ENCODE peak calls at places on chromosomes 3 and 15, in four cellular contexts. Z is A549, M is astrocyte of the spinal cord, Q is ascending aorta. D is an unnamed sample.

GRCh38 chr15:38479286-38479685 is 25.4 kb downstream of the FAM98B start:
- DNase-seq in Z (no peak), M (peak), Q (no peak), D (no peak)

GRCh38 chr15:46946953-46947352 is 770.4 kb upstream of the SEMA6D start:
- DNase-seq in Z (no peak), M (no peak), Q (no peak), D (no peak)

GRCh38 chr3:37453393-37454391 is 279.3 kb upstream of the LRRFIP2 start:
- DNase-seq in Z (no peak), M (no peak), Q (peak), D (no peak)

GRCh38 chr3:190229632-190230424 is 92.4 kb downstream of the CLDN1 start:
- DNase-seq in Z (peak), M (peak), Q (no peak), D (no peak)

GRCh38 chr3:114144909-114145688 is 33.8 kb downstream of the DRD3 start:
- DNase-seq in Z (peak), M (peak), Q (peak), D (no peak)

GRCh38 chr3:152261329-152261728 is 7.4 kb upstream of the MBNL1 start:
- DNase-seq in Z (no peak), M (no peak), Q (no peak), D (no peak)

GRCh38 chr15:88003928-88004327 is 252.6 kb downstream of the NTRK3 start:
- DNase-seq in Z (no peak), M (no peak), Q (peak), D (no peak)

GRCh38 chr15:89963301-89964288 is 37.5 kb upstream of the ZNF710 start:
- DNase-seq in Z (no peak), M (no peak), Q (no peak), D (no peak)

GRCh38 chr15:70530035-70530499 is 233.3 kb downstream of the UACA start:
- DNase-seq in Z (no peak), M (no peak), Q (no peak), D (no peak)

GRCh38 chr3:26622634-26623408 is at the start of gene LRRC3B:
- DNase-seq in Z (no peak), M (no peak), Q (no peak), D (no peak)

GRCh38 chr3:133161666-133162065 is 123.5 kb downstream of the TMEM108 start:
- DNase-seq in Z (no peak), M (no peak), Q (no peak), D (no peak)

GRCh38 chr15:44028349-44028748 is 166.7 kb downstream of the FRMD5 start:
- DNase-seq in Z (no peak), M (peak), Q (no peak), D (no peak)

GRCh38 chr15:90174140-90174891 is 26.8 kb upstream of the SEMA4B start:
- DNase-seq in Z (no peak), M (peak), Q (peak), D (no peak)

GRCh38 chr15:74801311-74801997 is 11.2 kb upstream of the LMAN1L start:
- DNase-seq in Z (no peak), M (no peak), Q (no peak), D (no peak)

GRCh38 chr15:72358532-72359180 is 17.2 kb downstream of the HEXA start:
- DNase-seq in Z (no peak), M (peak), Q (no peak), D (no peak)
- H3K4me3 ChIP-seq in Z (no peak), M (no peak), Q (no peak), D (no peak)

GRCh38 chr3:195451373-195452000 is 8.7 kb upstream of the ACAP2 start:
- DNase-seq in Z (no peak), M (no peak), Q (no peak), D (no peak)
- H3K4me3 ChIP-seq in Z (no peak), M (no peak), Q (no peak), D (no peak)

GRCh38 chr3:195085356-195086130 is 185.4 kb downstream of the XXYLT1 start:
- DNase-seq in Z (no peak), M (no peak), Q (no peak), D (no peak)

GRCh38 chr3:195084746-195085145 is 186.2 kb downstream of the XXYLT1 start:
- DNase-seq in Z (no peak), M (no peak), Q (no peak), D (no peak)

GRCh38 chr3:195086885-195087284 is 184.1 kb downstream of the XXYLT1 start:
- DNase-seq in Z (no peak), M (no peak), Q (no peak), D (no peak)

GRCh38 chr3:195086341-195086740 is 184.6 kb downstream of the XXYLT1 start:
- DNase-seq in Z (no peak), M (no peak), Q (no peak), D (no peak)

GRCh38 chr3:195087321-195087720 is 183.6 kb downstream of the XXYLT1 start:
- DNase-seq in Z (no peak), M (no peak), Q (no peak), D (no peak)
- H3K4me3 ChIP-seq in Z (no peak), M (no peak), Q (no peak), D (peak)

GRCh38 chr3:82157952-82158351 is 396.5 kb upstream of the GBE1 start:
- DNase-seq in Z (peak), M (peak), Q (no peak), D (no peak)
- H3K4me3 ChIP-seq in Z (no peak), M (no peak), Q (no peak), D (no peak)

GRCh38 chr3:46708401-46709146 is 7.4 kb downstream of the TMIE start:
- DNase-seq in Z (no peak), M (no peak), Q (peak), D (no peak)
- H3K4me3 ChIP-seq in Z (no peak), M (no peak), Q (no peak), D (no peak)

GRCh38 chr3:53273271-53273670 is 17.4 kb upstream of the TKT start:
- DNase-seq in Z (no peak), M (no peak), Q (peak), D (no peak)

GRCh38 chr3:53274938-53275666 is 19.3 kb upstream of the TKT start:
- DNase-seq in Z (no peak), M (no peak), Q (no peak), D (peak)

GRCh38 chr3:53264718-53265117 is 8.9 kb upstream of the TKT start:
- DNase-seq in Z (no peak), M (no peak), Q (no peak), D (no peak)

GRCh38 chr3:53267766-53268165 is 11.9 kb upstream of the TKT start:
- DNase-seq in Z (no peak), M (no peak), Q (no peak), D (no peak)

GRCh38 chr3:53269888-53270880 is 14.4 kb upstream of the TKT start:
- DNase-seq in Z (peak), M (peak), Q (peak), D (peak)
- H3K4me3 ChIP-seq in Z (peak), M (no peak), Q (peak), D (peak)

GRCh38 chr15:57310876-57311275 is 65.4 kb upstream of the CGNL1 start:
- DNase-seq in Z (no peak), M (no peak), Q (no peak), D (no peak)

GRCh38 chr15:57307527-57308193 is 68.6 kb upstream of the CGNL1 start:
- DNase-seq in Z (peak), M (no peak), Q (peak), D (no peak)

GRCh38 chr15:57306305-57306943 is 69.9 kb upstream of the CGNL1 start:
- DNase-seq in Z (peak), M (peak), Q (peak), D (peak)

GRCh38 chr15:57305009-57305408 is 71.3 kb upstream of the CGNL1 start:
- DNase-seq in Z (no peak), M (no peak), Q (peak), D (no peak)

DNA sequence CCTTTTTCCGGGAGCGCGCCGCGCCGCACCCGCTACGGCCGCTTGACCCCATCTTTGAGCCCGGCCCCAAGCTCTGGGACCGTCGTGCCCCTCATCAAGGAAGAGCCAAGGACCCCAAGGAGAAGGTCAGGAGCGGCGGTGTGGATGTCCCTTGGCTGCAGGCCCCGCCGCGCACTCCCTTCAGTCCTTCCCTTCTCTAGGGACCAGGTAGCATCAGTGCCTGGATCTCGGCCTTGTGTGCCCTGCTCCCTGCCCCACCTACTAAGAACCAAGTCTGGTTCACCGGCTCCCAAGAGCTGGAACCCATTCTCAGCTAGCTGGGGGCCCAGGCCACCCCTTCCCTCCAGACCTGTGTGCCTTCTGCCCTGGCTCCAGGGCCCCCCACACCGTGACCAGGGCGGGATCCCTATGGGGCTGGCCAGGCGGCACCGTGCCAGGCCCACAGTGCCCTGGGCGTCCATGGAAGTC is 69.3 kb upstream of the CGNL1 start:
- DNase-seq in Z (no peak), M (no peak), Q (peak), D (no peak)
- H3K4me3 ChIP-seq in Z (peak), M (peak), Q (peak), D (no peak)

GRCh38 chr15:64845183-64845611 is 3.5 kb downstream of the PLEKHO2 start:
- DNase-seq in Z (no peak), M (no peak), Q (no peak), D (no peak)
- H3K4me3 ChIP-seq in Z (no peak), M (no peak), Q (peak), D (no peak)

D was measured in Jurkat, Clone E6-1.